ENCODE peak calls at places on chromosomes 11 and 22, in eight cellular contexts. S, V, Z, I, D, M, Q and L are unnamed samples.

GRCh38 chr11:20873054-20873453 is 203.7 kb downstream of the NELL1 start:
- DNase-seq in S (no peak), V (peak), Z (no peak), I (peak), D (peak), M (no peak), Q (peak), L (peak)

GRCh38 chr11:58639103-58639502 is 16.6 kb downstream of the CNTF start:
- DNase-seq in S (no peak), V (no peak), Z (no peak), I (no peak), D (no peak), M (no peak), Q (no peak), L (no peak)

GRCh38 chr11:128553662-128554392 is 33.5 kb downstream of the ETS1 start:
- DNase-seq in S (no peak), V (no peak), Z (peak), I (no peak), D (no peak), M (no peak), Q (no peak), L (no peak)

GRCh38 chr11:94449437-94449836 is 44.2 kb downstream of the MRE11 start:
- DNase-seq in S (peak), V (peak), Z (peak), I (no peak), D (peak), M (no peak), Q (no peak), L (no peak)

GRCh38 chr11:10909141-10909883 is 51.5 kb upstream of the ZBED5 start:
- DNase-seq in S (no peak), V (no peak), Z (no peak), I (no peak), D (peak), M (no peak), Q (no peak), L (no peak)

GRCh38 chr11:66967670-66968425 is 7.3 kb upstream of the C11orf86 start:
- DNase-seq in S (peak), V (no peak), Z (peak), I (no peak), D (peak), M (no peak), Q (no peak), L (no peak)

GRCh38 chr11:65892661-65893317 is 2.3 kb downstream of the CCDC85B start:
- DNase-seq in S (no peak), V (no peak), Z (no peak), I (no peak), D (no peak), M (no peak), Q (no peak), L (no peak)

GRCh38 chr22:24492391-24492790 is 2.7 kb upstream of the UPB1 start:
- DNase-seq in S (no peak), V (no peak), Z (no peak), I (no peak), D (no peak), M (no peak), Q (no peak), L (no peak)

GRCh38 chr11:134742228-134742612 is 330.2 kb upstream of the B3GAT1 start:
- DNase-seq in S (peak), V (no peak), Z (peak), I (no peak), D (no peak), M (no peak), Q (no peak), L (peak)

GRCh38 chr11:63761870-63762661 is 6.5 kb downstream of the ZFTA start:
- DNase-seq in S (peak), V (no peak), Z (peak), I (no peak), D (no peak), M (no peak), Q (peak), L (no peak)

GRCh38 chr11:114386545-114386944 is 13.8 kb downstream of the C11orf71 start:
- DNase-seq in S (no peak), V (no peak), Z (no peak), I (no peak), D (no peak), M (no peak), Q (no peak), L (no peak)

GRCh38 chr11:2912498-2912897 is 16.7 kb downstream of the PHLDA2 start:
- DNase-seq in S (peak), V (peak), Z (peak), I (peak), D (peak), M (peak), Q (no peak), L (no peak)

GRCh38 chr22:20829735-20830134 is 28.9 kb downstream of the PI4KA start:
- DNase-seq in S (no peak), V (no peak), Z (no peak), I (no peak), D (no peak), M (no peak), Q (no peak), L (no peak)

GRCh38 chr11:15710593-15711260 is 596.0 kb downstream of the INSC start:
- DNase-seq in S (no peak), V (no peak), Z (no peak), I (no peak), D (no peak), M (no peak), Q (no peak), L (no peak)

GRCh38 chr22:29315286-29316195 is at the start of gene RASL10A:
- DNase-seq in S (no peak), V (no peak), Z (no peak), I (peak), D (peak), M (no peak), Q (no peak), L (peak)

GRCh38 chr11:131064373-131064991 is 148.2 kb upstream of the SNX19 start:
- DNase-seq in S (peak), V (peak), Z (peak), I (peak), D (peak), M (peak), Q (peak), L (peak)

GRCh38 chr11:111930472-111930871 is 6.7 kb upstream of the DIXDC1 start:
- DNase-seq in S (no peak), V (no peak), Z (no peak), I (no peak), D (no peak), M (no peak), Q (no peak), L (no peak)

GRCh38 chr11:86129775-86130540 is 61.1 kb upstream of the PICALM start:
- DNase-seq in S (no peak), V (no peak), Z (no peak), I (no peak), D (no peak), M (no peak), Q (no peak), L (no peak)

GRCh38 chr11:122100222-122101080 is 15.6 kb downstream of the BLID start:
- DNase-seq in S (peak), V (no peak), Z (peak), I (no peak), D (peak), M (no peak), Q (no peak), L (no peak)

GRCh38 chr11:119023741-119024140 is 5.2 kb downstream of the TRAPPC4 start:
- DNase-seq in S (peak), V (no peak), Z (no peak), I (no peak), D (no peak), M (no peak), Q (no peak), L (no peak)

GRCh38 chr22:36979511-36979910 is 39.7 kb downstream of the TST start:
- DNase-seq in S (no peak), V (no peak), Z (no peak), I (no peak), D (no peak), M (no peak), Q (no peak), L (no peak)

GRCh38 chr11:43989162-43989961 is 46.9 kb downstream of the C11orf96 start:
- DNase-seq in S (peak), V (no peak), Z (no peak), I (no peak), D (no peak), M (no peak), Q (no peak), L (no peak)

GRCh38 chr11:62497132-62497915 is 49.3 kb downstream of the AHNAK start:
- DNase-seq in S (peak), V (peak), Z (peak), I (no peak), D (peak), M (peak), Q (no peak), L (peak)

GRCh38 chr11:75069473-75069872 is 27.2 kb downstream of the OR2AT4 start:
- DNase-seq in S (no peak), V (no peak), Z (no peak), I (no peak), D (no peak), M (no peak), Q (no peak), L (no peak)

GRCh38 chr11:2377511-2378443 is 667 bp downstream of the CD81 start:
- DNase-seq in S (peak), V (peak), Z (peak), I (peak), D (no peak), M (peak), Q (peak), L (peak)

GRCh38 chr11:63564056-63564784 is 1.0 kb upstream of the PLAAT2 start:
- DNase-seq in S (no peak), V (no peak), Z (no peak), I (no peak), D (no peak), M (peak), Q (no peak), L (no peak)

GRCh38 chr11:102451693-102452460 is 688 bp downstream of the TMEM123 start:
- DNase-seq in S (peak), V (peak), Z (peak), I (peak), D (peak), M (peak), Q (peak), L (peak)

GRCh38 chr11:6418958-6419611 is at the start of gene APBB1:
- DNase-seq in S (peak), V (peak), Z (peak), I (peak), D (peak), M (no peak), Q (peak), L (peak)

GRCh38 chr11:20194470-20194869 is 34.2 kb upstream of the DBX1 start:
- DNase-seq in S (no peak), V (no peak), Z (no peak), I (no peak), D (no peak), M (no peak), Q (no peak), L (no peak)

GRCh38 chr22:29233503-29233902 is 27.8 kb downstream of the EMID1 start:
- DNase-seq in S (no peak), V (no peak), Z (no peak), I (no peak), D (no peak), M (no peak), Q (no peak), L (no peak)

GRCh38 chr11:67316882-67317364 is 13.6 kb downstream of the SSH3 start:
- DNase-seq in S (no peak), V (peak), Z (peak), I (no peak), D (peak), M (no peak), Q (no peak), L (no peak)

GRCh38 chr11:117195761-117196160 is 3.4 kb upstream of the TAGLN start:
- DNase-seq in S (no peak), V (no peak), Z (no peak), I (no peak), D (no peak), M (no peak), Q (no peak), L (no peak)

GRCh38 chr11:132099692-132100091 is 729.3 kb downstream of the NTM start:
- DNase-seq in S (no peak), V (no peak), Z (no peak), I (peak), D (no peak), M (no peak), Q (peak), L (peak)

GRCh38 chr11:102226702-102227101 is 90.6 kb upstream of the BIRC3 start:
- DNase-seq in S (peak), V (no peak), Z (peak), I (no peak), D (peak), M (peak), Q (no peak), L (no peak)

GRCh38 chr11:6531267-6531752 is 34.2 kb downstream of the DNHD1 start:
- DNase-seq in S (peak), V (peak), Z (peak), I (peak), D (peak), M (peak), Q (peak), L (peak)

GRCh38 chr11:46305295-46305694 is 27.8 kb downstream of the CREB3L1 start:
- DNase-seq in S (peak), V (no peak), Z (peak), I (no peak), D (no peak), M (no peak), Q (no peak), L (no peak)

GRCh38 chr11:33307984-33308383 is 50.8 kb downstream of the HIPK3 start:
- DNase-seq in S (no peak), V (no peak), Z (no peak), I (no peak), D (no peak), M (no peak), Q (no peak), L (no peak)

GRCh38 chr11:118136826-118137225 is 15.8 kb downstream of the SCN4B start:
- DNase-seq in S (no peak), V (no peak), Z (no peak), I (no peak), D (no peak), M (no peak), Q (no peak), L (no peak)

GRCh38 chr11:72038491-72038890 is 39.8 kb downstream of the IL18BP start:
- DNase-seq in S (peak), V (no peak), Z (peak), I (peak), D (peak), M (no peak), Q (no peak), L (no peak)

GRCh38 chr11:27716216-27716615 is 16.0 kb upstream of the BDNF start:
- DNase-seq in S (peak), V (no peak), Z (peak), I (no peak), D (no peak), M (no peak), Q (no peak), L (no peak)
- H3K4me2 ChIP-seq in S (no peak), V (no peak), Z (no peak), I (no peak), D (no peak), M (no peak), Q (no peak), L (no peak)

GRCh38 chr22:39242389-39242808 is 2.4 kb downstream of the PDGFB start:
- DNase-seq in S (no peak), V (no peak), Z (no peak), I (no peak), D (no peak), M (no peak), Q (no peak), L (no peak)

GRCh38 chr22:39244496-39245129 is at the start of gene PDGFB:
- DNase-seq in S (peak), V (no peak), Z (no peak), I (no peak), D (peak), M (peak), Q (no peak), L (no peak)

GRCh38 chr22:39244073-39244495 is 698 bp downstream of the PDGFB start:
- DNase-seq in S (peak), V (no peak), Z (no peak), I (peak), D (peak), M (peak), Q (no peak), L (no peak)

GRCh38 chr22:39242809-39243442 is 1.9 kb downstream of the PDGFB start:
- DNase-seq in S (peak), V (no peak), Z (no peak), I (peak), D (peak), M (peak), Q (no peak), L (no peak)

GRCh38 chr22:39243443-39244072 is 1.2 kb downstream of the PDGFB start:
- DNase-seq in S (peak), V (peak), Z (no peak), I (no peak), D (peak), M (peak), Q (no peak), L (no peak)
- H3K27ac ChIP-seq in S (peak), V (peak), Z (no peak), I (no peak), D (peak), M (peak), Q (no peak), L (no peak)

DNA sequence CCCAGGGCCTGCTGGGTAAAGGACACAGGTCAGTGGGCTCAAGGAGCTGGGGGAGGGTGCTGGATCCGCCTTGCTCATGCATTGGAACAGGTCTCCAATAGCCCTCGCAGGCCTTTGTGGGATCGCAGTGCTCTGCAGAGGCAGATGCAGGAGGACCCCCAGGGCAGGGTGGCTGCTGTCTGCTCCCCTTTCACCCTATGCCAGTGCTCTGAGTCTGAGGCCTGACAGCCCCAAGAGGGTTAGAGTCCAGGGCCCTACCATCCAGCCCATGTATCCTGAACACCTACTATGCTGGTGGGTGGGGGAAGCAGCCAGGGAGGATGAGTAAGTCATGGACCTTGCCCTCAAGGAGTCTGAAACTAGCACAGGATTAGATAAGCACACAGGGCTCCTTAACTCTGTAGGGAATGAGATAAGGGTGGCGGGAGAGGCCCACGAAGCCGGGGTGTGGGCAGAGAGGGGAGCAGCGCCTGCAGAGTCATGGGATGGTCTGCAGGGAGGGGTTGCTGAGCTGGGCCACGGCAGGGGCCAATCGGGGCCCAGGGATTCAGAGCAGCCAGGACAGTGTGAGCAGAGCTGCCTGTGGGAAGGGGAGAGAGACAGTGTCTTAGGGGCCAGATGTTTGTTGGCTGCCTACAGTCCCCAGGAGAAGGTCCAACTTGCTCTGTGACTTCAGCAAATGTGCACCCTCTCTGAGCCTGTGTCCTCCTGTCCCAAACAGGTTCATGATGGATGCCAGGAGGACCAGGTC is 10.5 kb upstream of the EHD1 start:
- DNase-seq in S (no peak), V (peak), Z (no peak), I (peak), D (no peak), M (no peak), Q (no peak), L (no peak)
- H3K4me2 ChIP-seq in S (no peak), V (peak), Z (no peak), I (peak), D (no peak), M (no peak), Q (no peak), L (no peak)

DNA sequence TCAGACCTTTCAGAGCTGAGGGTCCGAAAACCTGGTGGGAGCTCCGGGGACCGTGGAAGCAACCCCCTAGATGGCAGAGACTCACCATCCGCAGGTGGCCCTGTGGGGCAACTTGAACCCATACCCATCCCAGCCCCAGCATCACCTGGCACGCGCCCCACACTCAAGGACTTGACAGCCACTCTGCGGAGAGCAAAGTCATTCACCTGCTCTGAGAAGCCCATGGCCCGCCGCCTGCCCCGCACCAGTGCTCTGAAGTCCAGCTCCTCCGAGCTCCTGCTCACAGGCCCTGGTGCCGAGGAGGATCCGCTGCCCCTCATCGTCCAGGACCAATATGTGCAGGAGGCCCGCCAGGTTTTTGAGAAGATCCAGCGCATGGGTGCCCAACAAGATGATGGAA is 2.0 kb downstream of the ARHGEF17 start:
- DNase-seq in S (no peak), V (no peak), Z (no peak), I (no peak), D (no peak), M (no peak), Q (no peak), L (no peak)
- H3K27ac ChIP-seq in S (peak), V (no peak), Z (peak), I (no peak), D (no peak), M (no peak), Q (no peak), L (no peak)

DNA sequence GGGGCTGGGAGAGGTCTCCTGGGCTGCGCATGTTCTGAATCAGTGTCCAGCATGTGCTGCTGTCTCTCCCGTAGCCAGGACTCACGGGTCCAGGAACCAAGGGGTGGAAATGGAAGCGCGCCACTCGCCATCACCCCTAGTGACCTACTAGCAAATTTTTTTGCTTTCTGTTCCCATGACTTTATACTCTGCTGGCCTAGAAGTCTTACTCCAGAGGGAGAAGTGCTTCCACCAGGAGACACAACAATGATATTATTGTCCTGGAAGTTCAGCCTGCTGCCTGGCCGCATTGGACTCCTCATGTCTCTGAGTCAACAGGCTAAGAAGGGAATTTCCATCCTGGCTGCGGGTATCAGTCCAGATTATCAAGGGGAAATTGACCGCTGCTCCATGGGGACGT is 729.7 kb downstream of the BRD1 start:
- DNase-seq in S (no peak), V (no peak), Z (no peak), I (no peak), D (no peak), M (no peak), Q (no peak), L (no peak)
- H3K4me2 ChIP-seq in S (no peak), V (no peak), Z (no peak), I (no peak), D (no peak), M (no peak), Q (no peak), L (no peak)

GRCh38 chr11:9203715-9204311 is 61.3 kb downstream of the DENND5A start:
- DNase-seq in S (no peak), V (no peak), Z (no peak), I (no peak), D (no peak), M (no peak), Q (no peak), L (peak)
- H3K27ac ChIP-seq in S (no peak), V (no peak), Z (no peak), I (no peak), D (no peak), M (no peak), Q (no peak), L (no peak)